ENCODE peak calls at places on chromosomes 4 and X, in six cellular contexts. F is A172; B is stimulated activated CD4-positive, alpha-beta T cell treated with anti-CD3 and anti-CD28 coated beads, Interleukin-1b, Interleukin-23, amount 100 ng/mL, for 48 hours; Z is hepatocyte; A is activated T-cell treated with anti-CD3 and anti-CD28 coated beads for 48 hours; P is M059J. X is an unnamed sample.
A peak's percentile ranks its signal among the peaks of the same experiment; 100 is the strongest.

GRCh38 chr4:6200922-6201362 is 593 bp upstream of the JAKMIP1 start:
- DNase-seq in F (no peak), B (no peak), Z (peak; percentile 38), A (no peak), P (no peak), X (no peak)

GRCh38 chrX:9628779-9629493 is 136.7 kb downstream of the GPR143 start:
- DNase-seq in F (no peak), B (no peak), Z (no peak), A (no peak), P (no peak), X (no peak)

GRCh38 chrX:17559728-17560379 is 177.4 kb upstream of the SCML1 start:
- DNase-seq in F (peak; percentile 82), B (no peak), Z (peak; percentile 25), A (no peak), P (peak; percentile 93), X (peak; percentile 79)

GRCh38 chrX:1224954-1225353 is 12.5 kb upstream of the CRLF2 start:
- DNase-seq in F (no peak), B (no peak), Z (no peak), A (no peak), P (no peak), X (no peak)

GRCh38 chrX:103254171-103254824 is 657 bp downstream of the TCEAL8 start:
- DNase-seq in F (peak; percentile 0), B (peak; percentile 40), Z (peak; percentile 73), A (peak; percentile 27), P (peak; percentile 40), X (peak; percentile 43)

GRCh38 chrX:22135994-22136684 is 104.0 kb downstream of the PHEX start:
- DNase-seq in F (peak; percentile 69), B (no peak), Z (peak; percentile 65), A (no peak), P (peak; percentile 81), X (peak; percentile 75)

GRCh38 chr4:29908276-29908675 is 811.9 kb upstream of the PCDH7 start:
- DNase-seq in F (no peak), B (no peak), Z (no peak), A (no peak), P (no peak), X (no peak)

GRCh38 chrX:47571896-47572295 is 10.3 kb upstream of the TIMP1 start:
- DNase-seq in F (no peak), B (no peak), Z (no peak), A (no peak), P (no peak), X (no peak)

GRCh38 chr4:137545461-137545861 is 13.2 kb upstream of the PCDH18 start:
- DNase-seq in F (peak; percentile 90), B (no peak), Z (peak; percentile 32), A (no peak), P (peak; percentile 36), X (peak; percentile 64)

GRCh38 chr4:175514174-175514573 is 297.9 kb downstream of the GPM6A start:
- DNase-seq in F (no peak), B (no peak), Z (no peak), A (no peak), P (no peak), X (no peak)

GRCh38 chr4:105715692-105716278 is 7.2 kb downstream of the GSTCD start:
- DNase-seq in F (peak; percentile 37), B (no peak), Z (peak; percentile 54), A (no peak), P (peak; percentile 30), X (peak; percentile 55)

GRCh38 chrX:153926863-153927685 is 1.0 kb upstream of the ARHGAP4 start:
- DNase-seq in F (peak; percentile 69), B (peak; percentile 75), Z (peak; percentile 41), A (peak; percentile 59), P (peak; percentile 64), X (peak; percentile 51)

GRCh38 chr4:142443469-142443868 is 402.6 kb downstream of the INPP4B start:
- DNase-seq in F (no peak), B (no peak), Z (no peak), A (no peak), P (no peak), X (no peak)

GRCh38 chrX:15749642-15750610 is 11.9 kb downstream of the CA5B start:
- DNase-seq in F (no peak), B (no peak), Z (no peak), A (no peak), P (peak; percentile 69), X (no peak)

GRCh38 chrX:119736206-119736764 is 22.1 kb upstream of the SOWAHD start:
- DNase-seq in F (no peak), B (no peak), Z (no peak), A (no peak), P (no peak), X (no peak)

GRCh38 chr4:24417206-24417605 is 167.1 kb downstream of the DHX15 start:
- DNase-seq in F (no peak), B (no peak), Z (no peak), A (no peak), P (no peak), X (no peak)

X was measured in cardiac muscle cell.